ENCODE peak calls at places on chromosome 21, in nine cellular contexts. M, Y, L, A, N, W, G, P and I are unnamed samples.
A peak's percentile ranks its signal among the peaks of the same experiment; 100 is the strongest.

GRCh38 chr21:33217168-33217567 is 12.6 kb upstream of the IFNAR2 start:
- DNase-seq in L (no peak), G (no peak), M (no peak), N (no peak), W (no peak), Y (no peak), A (no peak), P (no peak), I (no peak)

GRCh38 chr21:24123785-24124184 is 1483.5 kb downstream of the MRPL39 start:
- DNase-seq in W (no peak), L (no peak), A (no peak), G (no peak), P (no peak), N (no peak), M (no peak), Y (no peak), I (peak; percentile 67)

GRCh38 chr21:42651515-42652401 is 1.7 kb upstream of the PDE9A start:
- DNase-seq in L (no peak), W (no peak), G (no peak), P (no peak), Y (no peak), N (no peak), A (no peak), M (no peak), I (no peak)

GRCh38 chr21:22115746-22116145 is 1117.5 kb downstream of the NCAM2 start:
- DNase-seq in G (no peak), Y (no peak), M (no peak), L (no peak), W (no peak), P (no peak), N (no peak), A (no peak), I (no peak)

GRCh38 chr21:40511976-40512375 is 335.0 kb downstream of the DSCAM start:
- DNase-seq in L (no peak), N (no peak), A (no peak), G (no peak), M (no peak), Y (no peak), P (no peak), W (no peak), I (peak; percentile 71)

GRCh38 chr21:21632926-21633325 is 634.7 kb downstream of the NCAM2 start:
- DNase-seq in N (no peak), M (no peak), W (no peak), G (no peak), Y (no peak), A (no peak), P (no peak), L (no peak), I (no peak)

GRCh38 chr21:39183272-39184049 is at the start of gene PSMG1:
- DNase-seq in N (peak; percentile 94), G (peak; percentile 98), W (peak; percentile 100), P (peak; percentile 96), L (peak; percentile 95), A (peak; percentile 99), Y (peak; percentile 88), M (peak; percentile 96), I (peak; percentile 96)

GRCh38 chr21:34926784-34927548 is 122.1 kb downstream of the RUNX1 start:
- DNase-seq in A (peak; percentile 52), L (no peak), M (no peak), G (peak; percentile 73), W (no peak), Y (no peak), P (no peak), N (no peak), I (peak; percentile 50)

GRCh38 chr21:40179167-40179566 is 311.9 kb downstream of the PCP4 start:
- DNase-seq in N (no peak), Y (no peak), A (no peak), P (no peak), G (no peak), L (no peak), M (no peak), W (no peak), I (no peak)

GRCh38 chr21:16192900-16193299 is 463.1 kb downstream of the USP25 start:
- DNase-seq in Y (no peak), L (no peak), G (peak; percentile 24), A (peak; percentile 80), N (no peak), W (no peak), P (no peak), M (no peak), I (peak; percentile 70)
- TF ChIP-seq EZH2phosphoT487 in Y (no peak), L (no peak), G (no peak), A (no peak), N (no peak), W (no peak), P (no peak), M (no peak), I (no peak)

DNA sequence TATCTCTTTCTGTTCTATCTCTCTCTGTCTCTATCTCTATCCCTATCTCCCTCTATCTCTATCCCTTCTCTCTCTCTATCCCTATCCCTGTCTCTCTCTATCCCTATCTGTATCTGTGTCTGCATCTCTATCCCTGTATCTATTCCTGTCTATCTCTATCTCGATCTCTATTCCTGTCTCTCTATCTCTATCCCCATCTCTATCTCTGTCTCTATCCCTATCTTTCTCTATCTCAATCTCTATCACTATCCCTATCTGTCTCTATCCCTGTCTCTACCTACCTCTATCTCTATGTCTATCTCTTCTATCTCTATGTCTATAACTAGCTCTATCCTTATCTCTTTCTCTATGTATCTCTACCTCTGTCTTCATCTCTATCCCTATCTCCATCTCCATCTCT is 141.4 kb upstream of the KCNJ6 start:
- DNase-seq in P (no peak), N (no peak), A (no peak), L (no peak), W (no peak), M (no peak), G (no peak), Y (no peak), I (no peak)
- H3K27ac ChIP-seq in P (no peak overlapping the region), N (no peak overlapping the region), A (no peak overlapping the region), L (no peak overlapping the region), W (no peak overlapping the region), M (no peak overlapping the region), G (no peak overlapping the region), Y (no peak overlapping the region), I (no peak overlapping the region)

DNA sequence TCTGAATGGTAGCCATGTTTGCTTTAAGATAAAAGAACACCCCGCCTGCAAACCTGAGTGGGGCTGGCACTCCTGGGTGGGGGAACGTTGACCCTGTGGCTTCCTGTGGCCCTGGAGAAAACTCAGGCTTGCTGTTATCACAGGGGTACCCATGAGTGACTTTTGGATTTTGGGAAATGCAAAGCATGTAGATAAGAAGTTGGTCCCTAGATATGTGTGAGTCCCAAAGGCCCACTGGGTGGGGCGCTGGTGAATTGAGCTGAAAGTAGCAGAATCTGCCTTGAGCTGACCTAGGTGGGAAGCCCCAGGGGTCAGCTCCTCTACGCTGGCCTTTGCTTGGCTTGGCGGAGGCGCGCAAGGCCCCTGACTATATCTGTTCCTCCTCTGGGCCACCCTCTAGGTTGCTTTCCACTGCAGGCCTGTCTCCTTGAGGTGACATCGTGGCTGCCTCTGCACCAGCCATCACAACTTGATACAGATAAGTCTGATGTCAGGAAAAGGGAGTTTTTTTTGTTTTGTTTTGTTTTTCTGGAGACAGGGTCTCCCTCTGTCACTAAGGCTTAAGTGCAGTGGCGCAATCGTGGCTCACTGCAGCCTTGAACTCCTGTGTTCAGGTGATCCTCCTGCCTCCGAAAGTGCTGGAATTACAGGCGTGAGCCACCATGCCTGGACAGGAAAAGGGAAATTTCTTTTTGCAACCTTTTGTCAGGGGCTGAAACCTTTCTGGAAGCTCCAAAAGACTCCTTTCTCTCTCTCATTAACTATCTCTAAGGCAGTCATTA is 72.2 kb downstream of the AGPAT3 start:
- DNase-seq in Y (no peak), A (no peak), M (no peak), N (no peak), L (no peak), W (no peak), P (no peak), G (no peak), I (no peak)
- H3K79me2 ChIP-seq in Y (no peaks in the 10 kb centered on the region), A (no peaks in the 10 kb centered on the region), M (no peaks in the 10 kb centered on the region), N (peaks cover 22% of the 10 kb centered on the region), L (no peaks in the 10 kb centered on the region), W (peaks cover 89% of the 10 kb centered on the region), P (no peaks in the 10 kb centered on the region), G (peaks cover 44% of the 10 kb centered on the region), I (no peaks in the 10 kb centered on the region)

DNA sequence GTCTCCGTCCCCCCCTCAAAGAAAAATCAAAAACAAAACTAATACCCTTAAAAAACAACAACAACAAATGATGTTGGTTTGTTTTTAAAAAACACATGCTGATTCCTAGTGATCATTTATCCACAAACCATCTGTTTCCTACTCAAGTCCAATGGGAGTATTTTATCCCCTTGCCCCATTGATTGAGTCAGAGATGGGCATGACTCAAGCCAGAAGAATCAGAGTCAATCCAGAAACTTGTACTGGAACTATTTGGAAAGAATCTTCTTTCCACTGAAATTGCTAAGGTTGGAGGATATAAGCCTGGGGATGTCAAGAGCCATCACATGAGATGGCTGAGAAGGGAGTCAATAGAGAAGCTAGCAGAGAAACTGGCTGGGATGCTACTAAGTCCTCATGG is 176.4 kb downstream of the MIS18A start:
- DNase-seq in N (no peak), G (no peak), L (no peak), P (no peak), A (peak; percentile 63), Y (no peak), M (no peak), W (no peak), I (no peak)
- TF ChIP-seq EZH2phosphoT487 in N (no peak), G (no peak), L (no peak), P (no peak), A (no peak), Y (no peak), M (no peak), W (no peak), I (no peak)

GRCh38 chr21:45534591-45535331 is 7.5 kb downstream of the SLC19A1 start:
- DNase-seq in G (peak; percentile 66), N (peak; percentile 82), P (no peak), M (no peak), Y (no peak), W (no peak), A (no peak), L (no peak), I (no peak)

GRCh38 chr21:45531393-45532215 is 10.6 kb downstream of the SLC19A1 start:
- DNase-seq in Y (no peak), M (no peak), N (no peak), P (no peak), A (no peak), G (no peak), L (no peak), W (no peak), I (no peak)

GRCh38 chr21:45535341-45536081 is 6.7 kb downstream of the SLC19A1 start:
- DNase-seq in G (no peak), L (no peak), Y (no peak), P (no peak), W (no peak), A (no peak), N (no peak), M (no peak), I (no peak)

GRCh38 chr21:45532826-45533730 is 9.2 kb downstream of the SLC19A1 start:
- DNase-seq in G (no peak), L (no peak), N (no peak), Y (no peak), M (no peak), P (no peak), W (no peak), A (no peak), I (no peak)

GRCh38 chr21:45533731-45534571 is 8.3 kb downstream of the SLC19A1 start:
- DNase-seq in W (no peak), N (no peak), P (no peak), G (no peak), Y (no peak), M (no peak), L (no peak), A (no peak), I (no peak)
- H3K27ac ChIP-seq in W (no peak overlapping the region), N (no peak overlapping the region), P (no peak overlapping the region), G (no peak overlapping the region), Y (no peak overlapping the region), M (no peak overlapping the region), L (no peak overlapping the region), A (no peak overlapping the region), I (no peak overlapping the region)